ENCODE peak calls at places on chromosome 1, in eight cellular contexts. One of them, this sample, is unnamed.

GRCh38 chr1:234755449-234755863 is 145.5 kb upstream of the IRF2BP2 start:
- DNase-seq in foreskin fibroblast: peak; percentile 95
- DNase-seq in stimulated activated CD8-positive, alpha-beta memory T cell treated with anti-CD3 and anti-CD28 coated beads, Interleukin-2, amount 100 ng/mL, for 1 hour: no peak
- DNase-seq in T-helper 1 cell: no peak
- DNase-seq in NCI-H774: no peak
- DNase-seq in upper lobe of right lung: peak; percentile 80
- DNase-seq in activated CD4-positive, alpha-beta T cell treated with anti-CD3 and anti-CD28 coated beads, Interleukin-2, amount 10 ng/mL, durations not matched to agents 7 days and 5 days: no peak
- DNase-seq in HTR-8/SVneo: no peak
- DNase-seq in this sample: peak; percentile 71

GRCh38 chr1:234735976-234736375 is 126.0 kb upstream of the IRF2BP2 start:
- DNase-seq in foreskin fibroblast: no peak
- DNase-seq in stimulated activated CD8-positive, alpha-beta memory T cell treated with anti-CD3 and anti-CD28 coated beads, Interleukin-2, amount 100 ng/mL, for 1 hour: no peak
- DNase-seq in T-helper 1 cell: no peak
- DNase-seq in NCI-H774: no peak
- DNase-seq in upper lobe of right lung: peak; percentile 29
- DNase-seq in activated CD4-positive, alpha-beta T cell treated with anti-CD3 and anti-CD28 coated beads, Interleukin-2, amount 10 ng/mL, durations not matched to agents 7 days and 5 days: no peak
- DNase-seq in HTR-8/SVneo: no peak
- DNase-seq in this sample: no peak

GRCh38 chr1:224626042-224626441 is 9.9 kb downstream of the CNIH3 start:
- DNase-seq in foreskin fibroblast: peak; percentile 78
- DNase-seq in stimulated activated CD8-positive, alpha-beta memory T cell treated with anti-CD3 and anti-CD28 coated beads, Interleukin-2, amount 100 ng/mL, for 1 hour: no peak
- DNase-seq in T-helper 1 cell: no peak
- DNase-seq in NCI-H774: no peak
- DNase-seq in upper lobe of right lung: no peak
- DNase-seq in activated CD4-positive, alpha-beta T cell treated with anti-CD3 and anti-CD28 coated beads, Interleukin-2, amount 10 ng/mL, durations not matched to agents 7 days and 5 days: no peak
- DNase-seq in HTR-8/SVneo: no peak
- DNase-seq in this sample: no peak

GRCh38 chr1:81801834-81802531 is 1.2 kb downstream of the ADGRL2 start:
- DNase-seq in foreskin fibroblast: peak; percentile 76
- DNase-seq in stimulated activated CD8-positive, alpha-beta memory T cell treated with anti-CD3 and anti-CD28 coated beads, Interleukin-2, amount 100 ng/mL, for 1 hour: no peak
- DNase-seq in T-helper 1 cell: no peak
- DNase-seq in NCI-H774: peak; percentile 33
- DNase-seq in upper lobe of right lung: peak; percentile 63
- DNase-seq in activated CD4-positive, alpha-beta T cell treated with anti-CD3 and anti-CD28 coated beads, Interleukin-2, amount 10 ng/mL, durations not matched to agents 7 days and 5 days: no peak
- DNase-seq in HTR-8/SVneo: no peak
- DNase-seq in this sample: peak; percentile 22

GRCh38 chr1:29786791-29787732 is 550.7 kb downstream of the PTPRU start:
- DNase-seq in foreskin fibroblast: peak; percentile 3
- DNase-seq in stimulated activated CD8-positive, alpha-beta memory T cell treated with anti-CD3 and anti-CD28 coated beads, Interleukin-2, amount 100 ng/mL, for 1 hour: no peak
- DNase-seq in T-helper 1 cell: no peak
- DNase-seq in NCI-H774: no peak
- DNase-seq in upper lobe of right lung: no peak
- DNase-seq in activated CD4-positive, alpha-beta T cell treated with anti-CD3 and anti-CD28 coated beads, Interleukin-2, amount 10 ng/mL, durations not matched to agents 7 days and 5 days: no peak
- DNase-seq in HTR-8/SVneo: no peak
- DNase-seq in this sample: no peak

GRCh38 chr1:239858058-239858457 is 233.6 kb upstream of the FMN2 start:
- DNase-seq in foreskin fibroblast: peak; percentile 8
- DNase-seq in stimulated activated CD8-positive, alpha-beta memory T cell treated with anti-CD3 and anti-CD28 coated beads, Interleukin-2, amount 100 ng/mL, for 1 hour: no peak
- DNase-seq in T-helper 1 cell: no peak
- DNase-seq in NCI-H774: no peak
- DNase-seq in upper lobe of right lung: no peak
- DNase-seq in activated CD4-positive, alpha-beta T cell treated with anti-CD3 and anti-CD28 coated beads, Interleukin-2, amount 10 ng/mL, durations not matched to agents 7 days and 5 days: no peak
- DNase-seq in HTR-8/SVneo: no peak
- DNase-seq in this sample: peak; percentile 38

GRCh38 chr1:14989931-14990728 is 163.4 kb upstream of the TMEM51 start:
- DNase-seq in foreskin fibroblast: no peak
- DNase-seq in stimulated activated CD8-positive, alpha-beta memory T cell treated with anti-CD3 and anti-CD28 coated beads, Interleukin-2, amount 100 ng/mL, for 1 hour: no peak
- DNase-seq in T-helper 1 cell: no peak
- DNase-seq in NCI-H774: no peak
- DNase-seq in upper lobe of right lung: no peak
- DNase-seq in activated CD4-positive, alpha-beta T cell treated with anti-CD3 and anti-CD28 coated beads, Interleukin-2, amount 10 ng/mL, durations not matched to agents 7 days and 5 days: no peak
- DNase-seq in HTR-8/SVneo: no peak
- DNase-seq in this sample: no peak

GRCh38 chr1:71049951-71050598 is 2.5 kb upstream of the PTGER3 start:
- DNase-seq in foreskin fibroblast: peak; percentile 80
- DNase-seq in stimulated activated CD8-positive, alpha-beta memory T cell treated with anti-CD3 and anti-CD28 coated beads, Interleukin-2, amount 100 ng/mL, for 1 hour: no peak
- DNase-seq in T-helper 1 cell: peak; percentile 60
- DNase-seq in NCI-H774: peak; percentile 68
- DNase-seq in upper lobe of right lung: no peak
- DNase-seq in activated CD4-positive, alpha-beta T cell treated with anti-CD3 and anti-CD28 coated beads, Interleukin-2, amount 10 ng/mL, durations not matched to agents 7 days and 5 days: peak; percentile 44
- DNase-seq in HTR-8/SVneo: peak; percentile 42
- DNase-seq in this sample: peak; percentile 64

GRCh38 chr1:10101929-10102328 is 69.2 kb downstream of the UBE4B start:
- DNase-seq in foreskin fibroblast: peak; percentile 9
- DNase-seq in stimulated activated CD8-positive, alpha-beta memory T cell treated with anti-CD3 and anti-CD28 coated beads, Interleukin-2, amount 100 ng/mL, for 1 hour: no peak
- DNase-seq in T-helper 1 cell: no peak
- DNase-seq in NCI-H774: no peak
- DNase-seq in upper lobe of right lung: no peak
- DNase-seq in activated CD4-positive, alpha-beta T cell treated with anti-CD3 and anti-CD28 coated beads, Interleukin-2, amount 10 ng/mL, durations not matched to agents 7 days and 5 days: no peak
- DNase-seq in HTR-8/SVneo: no peak
- DNase-seq in this sample: no peak